ENCODE peak calls at places on chromosomes 5 and 9, in four cellular contexts. W, D, V and J are unnamed samples.

GRCh38 chr5:122458278-122458872 is 146.3 kb downstream of the SNCAIP start:
- ATAC-seq in W (no peak), D (no peak), V (no peak), J (no peak)

GRCh38 chr9:36862206-36863145 is 171.6 kb downstream of the PAX5 start:
- ATAC-seq in W (peak), D (peak), V (no peak), J (no peak)

GRCh38 chr5:54693936-54694510 is 176.5 kb downstream of the SNX18 start:
- ATAC-seq in W (no peak), D (no peak), V (no peak), J (peak)

GRCh38 chr9:128828719-128829452 is 708 bp downstream of the SPOUT1 start:
- ATAC-seq in W (no peak), D (peak), V (no peak), J (no peak)

GRCh38 chr5:72324186-72324825 is 4.1 kb downstream of the PTCD2 start:
- ATAC-seq in W (no peak), D (no peak), V (no peak), J (no peak)

GRCh38 chr9:32867601-32868204 is 84.4 kb downstream of the TMEM215 start:
- ATAC-seq in W (no peak), D (no peak), V (no peak), J (no peak)

GRCh38 chr5:124453221-124454032 is 293.0 kb downstream of the ZNF608 start:
- ATAC-seq in W (no peak), D (peak), V (no peak), J (no peak)

GRCh38 chr5:168712280-168712924 is 133.2 kb upstream of the PANK3 start:
- ATAC-seq in W (peak), D (peak), V (no peak), J (peak)

GRCh38 chr5:168931638-168932345 is 352.6 kb upstream of the PANK3 start:
- ATAC-seq in W (peak), D (no peak), V (no peak), J (peak)

GRCh38 chr5:79806741-79807140 is 117.1 kb downstream of the CMYA5 start:
- ATAC-seq in W (no peak), D (no peak), V (no peak), J (no peak)